ENCODE peak calls at places on chromosomes 13 and 19, in nine cellular contexts. A is retina; E is left ventricle myocardium inferior; I is upper lobe of left lung; O is activated naive CD4-positive, alpha-beta T cell; M is naive thymus-derived CD8-positive, alpha-beta T cell; R is H9; F is CD4-positive, alpha-beta T cell; C is stimulated activated CD8-positive, alpha-beta memory T cell treated with anti-CD3 and anti-CD28 coated beads, Interleukin-4, amount 100 ng/mL, for 1 hour. V is an unnamed sample.
A peak's percentile ranks its signal among the peaks of the same experiment; 100 is the strongest.

GRCh38 chr19:39307233-39307821 is 11.1 kb downstream of the IFNL1 start:
- DNase-seq in C (no peak), I (peak; percentile 88), A (peak; percentile 76), F (no peak), E (no peak), M (no peak), R (peak; percentile 83), O (no peak), V (no peak)

GRCh38 chr13:102033719-102034446 is 368.0 kb downstream of the FGF14 start:
- DNase-seq in I (no peak), E (no peak), F (no peak), C (no peak), M (no peak), A (peak; percentile 63), O (no peak), R (no peak), V (no peak)

GRCh38 chr19:18933297-18933696 is 7.7 kb downstream of the HOMER3 start:
- DNase-seq in O (no peak), M (no peak), E (no peak), C (no peak), I (no peak), F (no peak), A (peak; percentile 17), R (no peak), V (no peak)

GRCh38 chr13:98490866-98491265 is 86.0 kb downstream of the STK24 start:
- DNase-seq in F (no peak), M (no peak), C (no peak), A (no peak), O (no peak), E (no peak), I (no peak), R (no peak), V (no peak)

GRCh38 chr13:30796833-30797601 is 61.7 kb downstream of the ALOX5AP start:
- DNase-seq in A (no peak), O (no peak), M (no peak), C (no peak), F (no peak), R (no peak), I (no peak), E (no peak), V (no peak)

GRCh38 chr13:93169980-93170379 is 56.6 kb upstream of the GPC6 start:
- DNase-seq in R (no peak), A (no peak), F (no peak), I (no peak), C (no peak), E (no peak), O (no peak), M (no peak), V (peak; percentile 94)

GRCh38 chr19:54388001-54388802 is 23.5 kb upstream of the LAIR1 start:
- DNase-seq in M (peak; percentile 51), A (peak; percentile 62), O (peak; percentile 48), C (peak; percentile 13), F (peak; percentile 34), E (peak; percentile 26), R (no peak), I (no peak), V (no peak)

GRCh38 chr13:51552027-51552426 is 32.2 kb upstream of the WDFY2 start:
- DNase-seq in O (no peak), E (no peak), F (no peak), R (no peak), C (no peak), I (no peak), M (no peak), A (no peak), V (no peak)

GRCh38 chr13:100156786-100157185 is 67.9 kb downstream of the PCCA start:
- DNase-seq in M (no peak), F (no peak), E (no peak), A (no peak), C (no peak), I (no peak), R (no peak), O (no peak), V (no peak)

GRCh38 chr19:30679286-30679685 is 307.1 kb downstream of the ZNF536 start:
- DNase-seq in E (no peak), A (no peak), C (no peak), R (no peak), M (no peak), O (no peak), I (peak; percentile 45), F (no peak), V (no peak)

GRCh38 chr13:34349091-34349722 is 531.3 kb downstream of the RFC3 start:
- DNase-seq in F (no peak), I (no peak), E (peak; percentile 71), R (no peak), A (no peak), O (no peak), C (no peak), M (no peak), V (no peak)

GRCh38 chr19:3547301-3547731 is 8.3 kb downstream of the TEKTIP1 start:
- DNase-seq in A (no peak), C (no peak), E (no peak), R (no peak), I (peak; percentile 67), M (no peak), O (peak; percentile 20), F (no peak), V (no peak)

GRCh38 chr19:15402411-15403150 is 16.2 kb downstream of the AKAP8L start:
- DNase-seq in A (no peak), R (no peak), O (no peak), M (no peak), C (no peak), E (peak; percentile 49), I (peak; percentile 21), F (no peak), V (no peak)

GRCh38 chr13:104477256-104477655 is 1411.0 kb upstream of the SLC10A2 start:
- DNase-seq in R (no peak), C (no peak), E (no peak), A (no peak), M (no peak), I (no peak), F (no peak), O (no peak), V (no peak)

GRCh38 chr19:13995878-13996765 is 10.0 kb downstream of the RFX1 start:
- DNase-seq in R (no peak), E (peak; percentile 11), O (no peak), I (no peak), F (no peak), A (no peak), M (no peak), C (no peak), V (no peak)

GRCh38 chr13:107450931-107451330 is 764.4 kb downstream of the LIG4 start:
- DNase-seq in F (no peak), E (no peak), I (peak; percentile 5), M (no peak), R (no peak), A (no peak), O (no peak), C (no peak), V (peak; percentile 100)

V was measured in HCEC 1CT.